ENCODE peak calls at places on chromosome 1, in four cellular contexts. I is heart left ventricle, B is mammary epithelial cell, P is ovary. L is an unnamed sample.

GRCh38 chr1:10601342-10602060 is 126.8 kb downstream of the PEX14 start:
- DNase-seq in I (no peak), B (no peak), P (no peak), L (no peak)

GRCh38 chr1:99599678-99600175 is 46.2 kb upstream of the PALMD start:
- DNase-seq in I (peak), B (peak), P (peak), L (peak)

GRCh38 chr1:62071695-62072094 is 123.0 kb upstream of the L1TD1 start:
- DNase-seq in I (no peak), B (no peak), P (no peak), L (no peak)

GRCh38 chr1:7207875-7208646 is 422.8 kb downstream of the CAMTA1 start:
- DNase-seq in I (peak), B (peak), P (peak), L (peak)

GRCh38 chr1:26584022-26584485 is 54.5 kb downstream of the RPS6KA1 start:
- DNase-seq in I (no peak), B (no peak), P (no peak), L (peak)

GRCh38 chr1:11365744-11366387 is 92.9 kb downstream of the UBIAD1 start:
- DNase-seq in I (no peak), B (no peak), P (no peak), L (no peak)

GRCh38 chr1:65055754-65056153 is 89.4 kb upstream of the JAK1 start:
- DNase-seq in I (no peak), B (no peak), P (no peak), L (no peak)

GRCh38 chr1:177969825-177970371 is at the start of gene SEC16B:
- DNase-seq in I (no peak), B (no peak), P (no peak), L (no peak)

GRCh38 chr1:168392958-168393357 is 112.3 kb downstream of the TBX19 start:
- DNase-seq in I (no peak), B (no peak), P (no peak), L (no peak)

GRCh38 chr1:179091691-179092165 is 9.9 kb downstream of the TOR3A start:
- DNase-seq in I (peak), B (peak), P (peak), L (no peak)

GRCh38 chr1:32754282-32755097 is 51.9 kb upstream of the SYNC start:
- DNase-seq in I (no peak), B (peak), P (peak), L (peak)

GRCh38 chr1:244044423-244044822 is 6.7 kb upstream of the ZBTB18 start:
- DNase-seq in I (no peak), B (no peak), P (no peak), L (no peak)

GRCh38 chr1:229508823-229509337 is 739 bp upstream of the NUP133 start:
- DNase-seq in I (no peak), B (no peak), P (no peak), L (peak)

GRCh38 chr1:26122988-26123973 is 11.7 kb downstream of the PDIK1L start:
- DNase-seq in I (no peak), B (peak), P (no peak), L (peak)

GRCh38 chr1:157090771-157091170 is 8.8 kb downstream of the ETV3L start:
- DNase-seq in I (no peak), B (peak), P (no peak), L (no peak)

GRCh38 chr1:109760581-109761226 is 3.0 kb downstream of the EPS8L3 start:
- DNase-seq in I (peak), B (no peak), P (peak), L (no peak)

GRCh38 chr1:167631987-167632680 is 2.1 kb downstream of the RCSD1 start:
- DNase-seq in I (peak), B (no peak), P (no peak), L (no peak)

GRCh38 chr1:234544094-234544579 is 65.2 kb upstream of the TARBP1 start:
- DNase-seq in I (peak), B (peak), P (peak), L (peak)

GRCh38 chr1:194067772-194068171 is 881.4 kb upstream of the B3GALT2 start:
- DNase-seq in I (no peak), B (peak), P (no peak), L (peak)

GRCh38 chr1:154609398-154610380 is 1.7 kb upstream of the ADAR start:
- DNase-seq in I (no peak), B (peak), P (no peak), L (peak)

GRCh38 chr1:174077755-174078490 is 55.8 kb upstream of the RC3H1 start:
- DNase-seq in I (no peak), B (no peak), P (no peak), L (no peak)

GRCh38 chr1:52842643-52843310 is at the start of gene ZYG11A:
- DNase-seq in I (peak), B (peak), P (peak), L (peak)
- TF ChIP-seq CTCF in I (peak), B (peak), P (no peak), L (peak)

DNA sequence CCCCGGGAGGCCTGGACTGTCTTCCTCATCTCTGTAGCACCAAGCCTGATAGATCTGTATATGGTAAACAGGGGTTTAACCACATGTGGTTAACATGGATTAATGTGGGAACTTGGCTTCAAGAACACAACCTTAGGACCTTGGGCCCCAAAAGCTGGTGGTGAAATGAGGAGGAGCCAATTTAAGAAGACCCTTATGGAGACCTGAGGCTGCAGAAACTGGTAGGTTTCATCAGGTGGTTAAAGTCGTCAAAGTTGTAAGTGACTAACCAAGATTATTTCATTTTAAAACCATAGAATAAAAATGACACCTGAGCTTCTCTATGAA is 14.0 kb downstream of the THEMIS2 start:
- DNase-seq in I (no peak), B (no peak), P (no peak), L (no peak)
- H3K4me3 ChIP-seq in I (no peak), B (no peak), P (no peak), L (no peak)

DNA sequence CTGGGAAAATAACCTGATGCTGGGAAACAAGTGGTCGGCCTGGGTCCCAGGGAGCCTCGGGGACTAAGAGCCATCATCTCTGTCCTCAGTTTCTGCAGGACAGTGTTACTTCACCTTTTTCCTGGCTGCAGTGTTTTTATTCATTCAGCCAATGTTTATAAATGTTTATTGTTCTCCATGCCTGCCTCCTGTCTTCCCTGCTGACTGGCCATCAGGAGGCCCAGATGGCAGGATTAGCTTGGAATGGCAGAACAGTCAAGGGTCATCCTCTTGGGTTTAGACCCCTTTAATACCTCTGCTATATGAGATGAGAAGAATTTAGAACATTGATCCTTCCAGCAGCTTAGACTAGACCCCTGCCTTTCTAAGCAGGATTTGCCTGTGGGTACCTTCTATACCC is 13.3 kb downstream of the MAPKAPK2 start:
- DNase-seq in I (no peak), B (no peak), P (no peak), L (no peak)
- TF ChIP-seq CTCF in I (no peak), B (no peak), P (no peak), L (no peak)

DNA sequence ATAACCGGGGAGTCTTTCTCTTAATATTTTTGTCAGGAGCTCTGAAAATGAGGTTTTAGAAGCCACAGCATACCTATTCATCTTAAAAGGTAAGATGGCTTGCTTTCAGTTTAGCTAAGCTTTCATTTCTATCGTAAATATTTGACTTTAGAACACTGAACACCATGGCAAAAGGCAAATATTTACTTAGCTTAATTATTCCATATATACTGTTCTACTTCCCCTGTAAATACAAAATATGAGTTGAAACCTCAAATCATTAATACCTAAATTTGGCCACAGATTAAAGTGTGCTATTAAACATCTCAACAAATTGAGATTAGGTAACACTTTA is 136.2 kb downstream of the RERE start:
- DNase-seq in I (no peak), B (no peak), P (no peak), L (no peak)
- H3K4me3 ChIP-seq in I (peak), B (peak), P (no peak), L (no peak)

GRCh38 chr1:41361028-41361494 is at the start of gene FOXO6:
- DNase-seq in I (peak), B (peak), P (peak), L (peak)
- TF ChIP-seq CTCF in I (peak), B (peak), P (peak), L (peak)

GRCh38 chr1:237103021-237103420 is 61.0 kb downstream of the RYR2 start:
- DNase-seq in I (no peak), B (no peak), P (no peak), L (no peak)

GRCh38 chr1:237108299-237109040 is 66.5 kb downstream of the RYR2 start:
- DNase-seq in I (no peak), B (no peak), P (no peak), L (no peak)

GRCh38 chr1:237105826-237106225 is 63.8 kb downstream of the RYR2 start:
- DNase-seq in I (no peak), B (no peak), P (peak), L (no peak)

GRCh38 chr1:237098517-237098916 is 56.5 kb downstream of the RYR2 start:
- DNase-seq in I (no peak), B (no peak), P (no peak), L (peak)

DNA sequence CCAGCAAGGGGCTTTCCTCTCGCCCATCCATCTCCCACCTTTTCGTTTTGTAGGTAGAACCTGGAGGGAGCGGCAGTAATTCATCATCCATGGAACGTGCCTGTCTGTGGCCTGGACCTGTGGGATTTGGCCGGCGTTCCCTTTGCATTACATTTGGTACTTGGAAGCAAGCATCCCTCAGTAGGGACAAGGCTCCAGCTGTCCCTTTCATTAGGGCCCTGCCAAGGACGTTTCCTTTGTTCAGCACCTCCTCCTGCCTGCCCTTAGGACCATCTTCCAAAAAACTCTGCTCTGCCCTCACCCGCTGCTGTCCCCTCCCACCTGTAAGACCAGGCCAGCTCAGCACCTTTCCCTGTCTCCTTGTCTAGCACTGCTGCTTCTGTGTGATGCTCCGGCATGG is 62.1 kb downstream of the RYR2 start:
- DNase-seq in I (no peak), B (no peak), P (no peak), L (no peak)
- H3K4me3 ChIP-seq in I (no peak), B (no peak), P (no peak), L (no peak)

GRCh38 chr1:97277891-97278662 is 556.5 kb downstream of the PTBP2 start:
- DNase-seq in I (no peak), B (peak), P (no peak), L (peak)

GRCh38 chr1:97270508-97271307 is 549.1 kb downstream of the PTBP2 start:
- DNase-seq in I (no peak), B (no peak), P (no peak), L (no peak)

GRCh38 chr1:97271906-97272788 is 550.6 kb downstream of the PTBP2 start:
- DNase-seq in I (no peak), B (no peak), P (no peak), L (peak)
- TF ChIP-seq CTCF in I (no peak), B (no peak), P (no peak), L (no peak)

L was measured in bronchial epithelial cell.